ENCODE peak calls at places on chromosomes 16 and 17, in eight cellular contexts. M, Y, E, D, S, H, I and O are unnamed samples.

GRCh38 chr17:31008374-31009035 is 37.7 kb downstream of the RNF135 start:
- DNase-seq in M (peak), Y (peak), E (peak), D (no peak), S (peak), H (no peak), I (no peak), O (no peak)

GRCh38 chr16:77236063-77236511 is 36.9 kb downstream of the SYCE1L start:
- DNase-seq in M (peak), Y (peak), E (peak), D (no peak), S (peak), H (no peak), I (peak), O (peak)

GRCh38 chr16:88731699-88732098 is 25.4 kb downstream of the CTU2 start:
- DNase-seq in M (no peak), Y (no peak), E (no peak), D (no peak), S (no peak), H (no peak), I (peak), O (no peak)

GRCh38 chr16:3839402-3840184 is 40.9 kb downstream of the CREBBP start:
- DNase-seq in M (no peak), Y (no peak), E (no peak), D (no peak), S (no peak), H (no peak), I (no peak), O (no peak)

GRCh38 chr16:87303431-87303930 is 13.7 kb downstream of the C16orf95 start:
- DNase-seq in M (no peak), Y (no peak), E (no peak), D (no peak), S (no peak), H (no peak), I (no peak), O (no peak)

GRCh38 chr16:79639576-79640311 is 39.2 kb upstream of the MAF start:
- DNase-seq in M (no peak), Y (no peak), E (no peak), D (no peak), S (no peak), H (no peak), I (no peak), O (no peak)

GRCh38 chr16:17563340-17563739 is 92.6 kb upstream of the XYLT1 start:
- DNase-seq in M (no peak), Y (no peak), E (no peak), D (no peak), S (no peak), H (no peak), I (no peak), O (no peak)

GRCh38 chr17:65515959-65516948 is 45.2 kb downstream of the AXIN2 start:
- DNase-seq in M (no peak), Y (no peak), E (no peak), D (peak), S (no peak), H (no peak), I (no peak), O (no peak)

GRCh38 chr17:66425751-66426396 is 123.5 kb downstream of the PRKCA start:
- DNase-seq in M (no peak), Y (no peak), E (no peak), D (no peak), S (no peak), H (no peak), I (no peak), O (no peak)